ENCODE peak calls at places on chromosomes 7 and 10, in eight cellular contexts. M is endothelial cell of umbilical vein, I is IMR-90, G is GM23338, A is aorta, U is left ventricle myocardium inferior, J is SK-N-SH, V is pancreas. N is an unnamed sample.

GRCh38 chr7:16644624-16644986 is 949 bp downstream of the ANKMY2 start:
- DNase-seq in M (no peak), I (peak; percentile 47), G (no peak), A (peak; percentile 83), U (peak; percentile 48), J (no peak), V (peak; percentile 67), N (peak; percentile 35)

GRCh38 chr10:97796651-97797050 is 24.9 kb upstream of the SFRP5 start:
- DNase-seq in M (no peak), I (no peak), G (no peak), A (no peak), U (no peak), J (no peak), V (no peak), N (no peak)

GRCh38 chr7:40915061-40915460 is 780.3 kb downstream of the SUGCT start:
- DNase-seq in M (no peak), I (peak; percentile 65), G (no peak), A (no peak), U (no peak), J (no peak), V (no peak), N (no peak)

GRCh38 chr7:46015107-46015868 is 94.2 kb upstream of the IGFBP3 start:
- DNase-seq in M (no peak), I (peak; percentile 26), G (peak; percentile 92), A (peak; percentile 68), U (peak; percentile 71), J (no peak), V (no peak), N (peak; percentile 53)

GRCh38 chr10:101272229-101272868 is 43.1 kb upstream of the LBX1 start:
- DNase-seq in M (peak; percentile 70), I (peak; percentile 54), G (peak; percentile 90), A (no peak), U (peak; percentile 34), J (peak; percentile 83), V (peak; percentile 79), N (peak; percentile 89)

GRCh38 chr7:15199482-15199881 is 296.9 kb upstream of the DGKB start:
- DNase-seq in M (peak; percentile 51), I (peak; percentile 1), G (peak; percentile 39), A (no peak), U (no peak), J (peak; percentile 11), V (no peak), N (no peak)

GRCh38 chr7:2024227-2024918 is 208.4 kb downstream of the MAD1L1 start:
- DNase-seq in M (no peak), I (no peak), G (no peak), A (peak; percentile 39), U (peak; percentile 11), J (peak; percentile 30), V (peak; percentile 17), N (peak; percentile 23)

GRCh38 chr10:113051456-113051855 is 101.4 kb downstream of the TCF7L2 start:
- DNase-seq in M (no peak), I (peak; percentile 43), G (no peak), A (no peak), U (no peak), J (no peak), V (no peak), N (no peak)

GRCh38 chr10:71963351-71963755 is 842 bp upstream of the CHST3 start:
- DNase-seq in M (no peak), I (no peak), G (peak; percentile 35), A (no peak), U (peak; percentile 39), J (no peak), V (no peak), N (no peak)

GRCh38 chr7:78073470-78074382 is 275.2 kb downstream of the PHTF2 start:
- DNase-seq in M (no peak), I (no peak), G (peak; percentile 56), A (no peak), U (no peak), J (no peak), V (no peak), N (peak; percentile 27)

GRCh38 chr10:113663142-113663541 is 699 bp downstream of the NRAP start:
- DNase-seq in M (no peak), I (no peak), G (no peak), A (no peak), U (no peak), J (no peak), V (no peak), N (no peak)

GRCh38 chr10:128064615-128065580 is 61.3 kb downstream of the MKI67 start:
- DNase-seq in M (no peak), I (peak; percentile 49), G (no peak), A (peak; percentile 84), U (peak; percentile 70), J (no peak), V (no peak), N (no peak)

GRCh38 chr10:74589226-74589673 is 237.2 kb upstream of the KAT6B start:
- DNase-seq in M (peak; percentile 99), I (peak; percentile 99), G (peak; percentile 48), A (peak; percentile 88), U (peak; percentile 91), J (peak; percentile 66), V (peak; percentile 74), N (no peak)

GRCh38 chr10:74587109-74587508 is 239.3 kb upstream of the KAT6B start:
- DNase-seq in M (no peak), I (no peak), G (no peak), A (no peak), U (no peak), J (no peak), V (no peak), N (no peak)

GRCh38 chr10:74586088-74586585 is 240.3 kb upstream of the KAT6B start:
- DNase-seq in M (peak; percentile 39), I (peak; percentile 23), G (no peak), A (no peak), U (no peak), J (peak; percentile 12), V (no peak), N (no peak)

DNA sequence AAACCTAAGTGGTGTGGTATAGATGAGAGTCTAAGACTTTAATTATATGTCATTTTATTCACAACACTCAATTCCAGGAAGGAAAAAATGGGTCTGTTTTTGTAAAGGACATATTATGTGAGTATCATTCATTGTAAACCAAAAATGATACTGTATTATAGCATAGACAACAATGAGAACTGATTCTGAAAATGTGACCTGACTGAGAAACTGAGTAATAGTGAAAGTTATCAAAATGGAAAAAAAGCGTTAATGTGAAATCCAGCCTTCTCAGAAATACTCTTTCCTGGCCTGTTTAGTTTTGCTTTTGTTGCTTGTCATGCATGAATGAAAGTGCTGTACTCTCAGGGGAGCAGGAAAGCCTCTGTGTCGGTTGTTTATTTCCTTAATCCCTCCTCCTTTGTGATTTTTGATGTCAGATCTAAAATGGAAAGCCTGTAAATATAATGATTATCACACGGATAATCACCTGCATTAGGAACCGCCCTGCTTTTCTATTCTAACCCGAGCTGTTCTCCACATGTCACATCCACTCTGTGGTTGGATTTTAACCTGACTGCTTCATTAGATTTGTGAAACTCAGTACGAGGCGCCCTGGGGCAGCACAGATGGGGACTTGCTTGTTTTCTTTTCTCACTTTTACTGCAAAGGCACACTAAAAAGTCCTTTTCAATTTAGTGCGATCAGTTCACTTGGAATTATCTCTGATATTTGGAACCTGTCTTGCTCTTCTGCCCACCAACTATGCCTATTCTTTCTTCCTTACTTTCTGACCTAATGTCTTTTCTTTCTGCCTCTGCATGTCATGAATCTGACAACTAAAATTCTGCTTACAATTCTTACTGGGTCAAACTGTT is 240.9 kb upstream of the KAT6B start:
- DNase-seq in M (peak; percentile 62), I (peak; percentile 0), G (no peak), A (no peak), U (no peak), J (peak; percentile 41), V (no peak), N (no peak)
- H3K4me3 ChIP-seq in M (no peak overlapping the region), I (no peak overlapping the region), G (no peak overlapping the region), A (no peak overlapping the region), U (peak overlapping the region; percentile 46), J (peak overlapping the region; percentile 26), V (peak overlapping the region; percentile 11), N (no peak overlapping the region)

GRCh38 chr7:157440346-157441022 is 103.7 kb downstream of the DNAJB6 start:
- DNase-seq in M (no peak), I (no peak), G (no peak), A (peak; percentile 35), U (no peak), J (no peak), V (peak; percentile 35), N (no peak)

GRCh38 chr7:157441023-157441399 is 104.2 kb downstream of the DNAJB6 start:
- DNase-seq in M (no peak), I (no peak), G (no peak), A (peak; percentile 38), U (no peak), J (no peak), V (peak; percentile 41), N (no peak)

GRCh38 chr7:157442993-157443831 is 106.4 kb downstream of the DNAJB6 start:
- DNase-seq in M (no peak), I (no peak), G (no peak), A (peak; percentile 67), U (no peak), J (no peak), V (peak; percentile 49), N (no peak)

GRCh38 chr7:157444011-157444842 is 107.4 kb downstream of the DNAJB6 start:
- DNase-seq in M (no peak), I (no peak), G (no peak), A (peak; percentile 66), U (no peak), J (no peak), V (peak; percentile 44), N (no peak)

DNA sequence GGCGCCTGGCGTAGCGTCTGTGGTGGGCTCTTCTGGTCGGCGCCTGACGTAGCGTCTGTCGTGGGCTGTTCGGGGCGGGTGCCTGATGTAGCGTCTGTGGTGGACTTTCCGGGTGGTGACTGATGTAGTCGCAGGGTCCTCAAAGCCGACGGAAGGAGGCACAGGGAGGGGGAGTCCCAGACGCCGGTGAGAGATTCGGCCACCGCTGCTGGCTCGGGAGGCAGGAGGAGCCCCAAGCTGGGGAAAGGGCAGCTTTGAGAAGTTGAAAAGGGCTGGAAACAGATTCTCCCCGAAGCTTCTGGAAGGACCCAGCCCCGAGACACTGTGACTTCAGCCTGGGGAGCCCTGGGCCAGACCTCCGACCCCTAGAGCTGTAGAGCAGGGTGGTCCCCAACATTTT is 105.7 kb downstream of the DNAJB6 start:
- DNase-seq in M (no peak), I (no peak), G (no peak), A (peak; percentile 33), U (no peak), J (no peak), V (peak; percentile 37), N (no peak)
- H3K27me3 ChIP-seq in M (no peaks in the 10 kb centered on the region), I (no peaks in the 10 kb centered on the region), G (no peaks in the 10 kb centered on the region), A (no peaks in the 10 kb centered on the region), U (peaks cover 17% of the 10 kb centered on the region), J (no peaks in the 10 kb centered on the region), V (no peaks in the 10 kb centered on the region), N (no peaks in the 10 kb centered on the region)

GRCh38 chr7:149003018-149003417 is 25.3 kb downstream of the PDIA4 start:
- DNase-seq in M (no peak), I (no peak), G (no peak), A (peak; percentile 34), U (no peak), J (no peak), V (no peak), N (no peak)
- H3K36me3 ChIP-seq in M (peaks cover 55% of the 10 kb centered on the region), I (peaks cover 36% of the 10 kb centered on the region), G (peaks cover 35% of the 10 kb centered on the region), A (no peaks in the 10 kb centered on the region), U (peaks cover 51% of the 10 kb centered on the region), J (peaks cover 35% of the 10 kb centered on the region), V (peaks cover 26% of the 10 kb centered on the region), N (peaks cover 35% of the 10 kb centered on the region)

DNA sequence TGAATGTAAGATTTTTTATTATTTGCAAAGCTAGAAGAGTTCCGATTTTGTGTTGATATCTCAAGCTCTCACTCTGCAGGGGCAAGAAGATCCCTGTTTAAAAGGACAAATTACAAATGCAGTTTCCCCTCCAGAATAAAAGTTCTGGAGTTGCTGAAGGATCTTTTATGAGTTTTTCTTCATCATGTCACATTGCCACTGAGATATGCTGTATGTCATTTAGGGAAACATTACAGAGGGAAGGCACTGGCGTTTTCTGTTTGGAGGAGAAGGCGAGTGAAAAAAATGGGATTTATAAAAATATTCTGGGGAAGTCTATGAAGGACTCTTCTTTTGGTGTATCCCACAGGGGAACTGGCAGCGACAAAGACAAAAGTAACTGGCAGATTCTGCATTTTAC is 57.4 kb downstream of the POU6F2 start:
- DNase-seq in M (no peak), I (no peak), G (peak; percentile 28), A (no peak), U (no peak), J (no peak), V (no peak), N (no peak)
- H3K4me3 ChIP-seq in M (no peak overlapping the region), I (no peak overlapping the region), G (peak overlapping the region; percentile 34), A (no peak overlapping the region), U (no peak overlapping the region), J (no peak overlapping the region), V (no peak overlapping the region), N (no peak overlapping the region)

N was measured in H7.